ENCODE peak calls at places on chromosome 6, in five cellular contexts. E is hepatocyte; B is neuronal stem cell; M is sigmoid colon; H is naive thymus-derived CD4-positive, alpha-beta T cell. Z is an unnamed sample.

GRCh38 chr6:30066577-30067459 is at the start of gene PPP1R11:
- DNase-seq in E (peak), B (peak), M (peak), H (peak), Z (peak)

GRCh38 chr6:2429032-2429431 is 183.6 kb upstream of the GMDS start:
- DNase-seq in E (no peak), B (no peak), M (no peak), H (no peak), Z (no peak)

GRCh38 chr6:141700836-141701235 is 431.9 kb upstream of the GJE1 start:
- DNase-seq in E (no peak), B (no peak), M (no peak), H (no peak), Z (no peak)

GRCh38 chr6:12208190-12208589 is 82.0 kb upstream of the EDN1 start:
- DNase-seq in E (no peak), B (no peak), M (no peak), H (no peak), Z (no peak)

GRCh38 chr6:10585232-10585887 is 64.2 kb downstream of the GCNT2 start:
- DNase-seq in E (peak), B (peak), M (no peak), H (no peak), Z (no peak)

GRCh38 chr6:116251568-116252384 is 2.1 kb downstream of the TSPYL4 start:
- DNase-seq in E (no peak), B (no peak), M (no peak), H (no peak), Z (no peak)

GRCh38 chr6:129749749-129750120 is 39.8 kb upstream of the ARHGAP18 start:
- DNase-seq in E (no peak), B (no peak), M (no peak), H (peak), Z (peak)

GRCh38 chr6:42088101-42088591 is 37.8 kb downstream of the TAF8 start:
- DNase-seq in E (no peak), B (no peak), M (no peak), H (no peak), Z (no peak)

DNA sequence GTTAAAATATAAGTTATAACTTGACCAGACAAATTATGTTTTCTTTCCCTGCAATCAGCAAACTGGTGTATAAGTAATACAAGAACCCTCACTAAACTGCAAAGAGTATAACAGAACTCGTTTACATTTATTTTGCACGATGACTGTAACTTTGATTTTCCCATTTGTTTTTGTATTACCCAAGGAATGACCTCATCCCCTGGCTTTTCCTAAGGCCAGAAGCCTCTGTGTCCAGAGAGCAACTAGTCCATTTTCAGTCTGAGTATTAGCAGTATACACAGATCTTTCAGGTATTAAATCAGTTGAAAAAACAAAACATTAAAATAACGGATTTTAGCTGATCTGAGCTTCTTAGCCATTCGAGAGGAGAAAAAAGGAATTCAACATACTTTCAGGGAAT is 17.2 kb downstream of the COL19A1 start:
- DNase-seq in E (no peak), B (no peak), M (no peak), H (no peak), Z (no peak)
- H3K4me3 ChIP-seq in E (no peak), B (no peak), M (no peak), H (no peak), Z (no peak)

DNA sequence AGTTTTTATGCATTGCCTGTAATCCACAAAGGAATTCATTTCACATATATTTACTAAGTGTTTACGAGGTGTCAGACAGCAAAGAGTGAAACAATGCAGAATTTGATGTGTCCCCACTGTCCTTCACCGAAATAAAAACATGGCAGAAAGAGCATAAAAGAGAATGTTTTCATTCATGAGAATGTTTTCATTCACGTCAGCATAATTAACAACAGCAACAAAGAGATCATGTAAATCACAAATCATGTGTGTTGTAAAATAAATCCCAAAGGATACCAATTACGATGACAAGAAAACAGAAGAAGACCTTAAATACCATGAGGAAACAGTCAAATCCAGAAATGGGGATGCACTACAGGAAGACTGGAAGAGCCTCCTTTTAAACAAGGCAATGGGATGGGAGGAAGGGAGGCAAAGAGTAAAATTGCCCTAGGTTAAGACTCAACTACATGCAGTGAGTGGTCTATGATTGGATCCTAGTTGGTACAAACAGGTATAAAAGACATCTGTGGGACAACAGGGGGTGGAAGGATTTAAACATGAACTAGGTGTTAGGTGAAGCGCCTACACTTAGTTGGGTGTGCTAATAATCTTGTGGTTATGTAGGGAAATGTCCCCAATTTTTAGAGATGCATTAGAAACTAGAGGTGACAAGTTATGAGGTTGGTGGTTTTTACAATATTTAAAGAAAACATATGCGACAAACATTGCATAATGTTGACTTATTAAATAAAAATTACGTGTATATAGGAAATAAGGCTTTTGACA is 1.5 kb downstream of the ZSCAN31 start:
- DNase-seq in E (no peak), B (no peak), M (no peak), H (no peak), Z (no peak)
- H3K4me3 ChIP-seq in E (no peak), B (peak), M (no peak), H (no peak), Z (no peak)

GRCh38 chr6:123659960-123660748 is 23.4 kb upstream of the TRDN start:
- DNase-seq in E (no peak), B (no peak), M (no peak), H (no peak), Z (no peak)

GRCh38 chr6:123661105-123661891 is 24.5 kb upstream of the TRDN start:
- DNase-seq in E (no peak), B (no peak), M (no peak), H (no peak), Z (no peak)

GRCh38 chr6:123658848-123659247 is 22.1 kb upstream of the TRDN start:
- DNase-seq in E (no peak), B (no peak), M (no peak), H (no peak), Z (no peak)

DNA sequence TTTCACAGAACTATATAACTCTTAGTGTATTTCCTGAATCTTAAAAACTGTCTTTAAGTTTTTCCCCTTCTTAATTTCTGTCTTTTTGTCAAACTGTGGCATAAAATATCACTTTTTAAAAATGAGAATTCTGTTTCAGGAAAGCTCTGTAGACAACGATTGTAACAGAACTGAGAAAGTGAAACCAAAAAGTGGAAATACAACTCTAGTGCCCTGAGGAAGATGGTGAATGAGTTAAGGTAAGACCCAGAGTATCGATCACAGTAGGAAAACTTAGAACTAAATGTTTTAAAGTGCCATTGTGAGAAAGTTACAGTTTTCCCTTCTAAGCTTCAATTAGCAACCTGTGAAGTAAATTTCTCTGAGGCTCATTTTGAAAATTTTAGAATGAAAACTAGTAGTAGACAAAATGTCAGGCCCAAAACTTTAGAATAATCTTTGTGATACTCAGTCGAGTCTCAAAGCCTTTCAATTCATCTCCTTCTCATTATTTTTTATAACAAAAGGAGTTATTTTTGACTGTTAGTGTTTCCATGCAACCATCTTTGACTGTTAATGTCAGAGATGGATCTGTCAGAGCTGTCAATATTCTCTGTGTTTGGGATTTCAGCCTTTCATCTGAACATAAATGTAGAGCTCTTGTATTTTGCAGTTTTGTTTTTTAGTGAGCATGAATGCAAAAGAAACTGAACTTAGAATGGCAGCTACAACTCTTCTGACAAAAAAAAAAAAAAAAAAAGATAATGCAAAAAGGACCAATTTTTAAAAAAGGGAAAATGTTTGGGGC is 19.0 kb upstream of the TRDN start:
- DNase-seq in E (no peak), B (no peak), M (no peak), H (no peak), Z (no peak)
- H3K4me3 ChIP-seq in E (no peak), B (no peak), M (no peak), H (no peak), Z (no peak)

GRCh38 chr6:96236471-96236870 is 220.7 kb downstream of the FUT9 start:
- DNase-seq in E (no peak), B (no peak), M (no peak), H (no peak), Z (no peak)
- H3K4me3 ChIP-seq in E (no peak), B (no peak), M (no peak), H (no peak), Z (no peak)